ENCODE peak calls at places on chromosomes 7 and 10, in five cellular contexts. One of them, this sample, is unnamed.

GRCh38 chr10:96850825-96851224 is 18.7 kb downstream of the LCOR start:
- DNase-seq in HepG2: no peak
- DNase-seq in HCT116: no peak
- DNase-seq in SK-N-SH: no peak
- DNase-seq in K562: no peak
- DNase-seq in this sample: no peak

GRCh38 chr7:111735661-111736323 is 173.5 kb upstream of the IMMP2L start:
- DNase-seq in K562: peak; percentile 89
- DNase-seq in HepG2: peak; percentile 64
- DNase-seq in HCT116: peak; percentile 52
- DNase-seq in SK-N-SH: peak; percentile 77
- DNase-seq in this sample: peak; percentile 33

GRCh38 chr7:105672820-105673219 is 91.5 kb upstream of the EFCAB10 start:
- DNase-seq in HCT116: no peak
- DNase-seq in K562: no peak
- DNase-seq in SK-N-SH: no peak
- DNase-seq in HepG2: no peak
- DNase-seq in this sample: no peak

GRCh38 chr7:76048668-76048988 is 722 bp downstream of the MDH2 start:
- DNase-seq in HCT116: no peak
- DNase-seq in SK-N-SH: peak; percentile 57
- DNase-seq in K562: no peak
- DNase-seq in HepG2: no peak
- DNase-seq in this sample: peak; percentile 53

GRCh38 chr7:80589561-80590083 is 48.8 kb upstream of the CD36 start:
- DNase-seq in HCT116: no peak
- DNase-seq in K562: no peak
- DNase-seq in SK-N-SH: no peak
- DNase-seq in HepG2: no peak
- DNase-seq in this sample: no peak

GRCh38 chr7:102045681-102046372 is 228.4 kb downstream of the CUX1 start:
- DNase-seq in HCT116: no peak
- DNase-seq in K562: no peak
- DNase-seq in SK-N-SH: peak; percentile 64
- DNase-seq in HepG2: no peak
- DNase-seq in this sample: no peak

GRCh38 chr10:79418274-79418673 is 27.1 kb downstream of the ZCCHC24 start:
- DNase-seq in SK-N-SH: no peak
- DNase-seq in HepG2: no peak
- DNase-seq in HCT116: no peak
- DNase-seq in K562: no peak
- DNase-seq in this sample: no peak

GRCh38 chr10:96743988-96744585 is 23.8 kb upstream of the PIK3AP1 start:
- DNase-seq in HCT116: no peak
- DNase-seq in SK-N-SH: peak; percentile 33
- DNase-seq in K562: no peak
- DNase-seq in HepG2: peak; percentile 44
- DNase-seq in this sample: peak; percentile 28

GRCh38 chr10:24519950-24520349 is 203.7 kb downstream of the ARHGAP21 start:
- DNase-seq in HCT116: no peak
- DNase-seq in K562: no peak
- DNase-seq in HepG2: no peak
- DNase-seq in SK-N-SH: no peak
- DNase-seq in this sample: no peak

GRCh38 chr10:61994404-61995031 is 93.0 kb downstream of the ARID5B start:
- DNase-seq in K562: no peak
- DNase-seq in HepG2: no peak
- DNase-seq in HCT116: no peak
- DNase-seq in SK-N-SH: no peak
- DNase-seq in this sample: peak; percentile 68

GRCh38 chr7:112596260-112596659 is 115.5 kb downstream of the LSMEM1 start:
- DNase-seq in HCT116: no peak
- DNase-seq in HepG2: no peak
- DNase-seq in SK-N-SH: no peak
- DNase-seq in K562: no peak
- DNase-seq in this sample: no peak

GRCh38 chr10:85612833-85613232 is 753.8 kb downstream of the GRID1 start:
- DNase-seq in HepG2: no peak
- DNase-seq in HCT116: peak; percentile 8
- DNase-seq in K562: peak; percentile 32
- DNase-seq in SK-N-SH: no peak
- DNase-seq in this sample: peak; percentile 28

GRCh38 chr10:24350111-24350921 is 141.4 kb downstream of the KIAA1217 start:
- DNase-seq in HCT116: no peak
- DNase-seq in SK-N-SH: no peak
- DNase-seq in K562: no peak
- DNase-seq in HepG2: no peak
- DNase-seq in this sample: no peak

GRCh38 chr7:27174077-27175004 is at the start of gene HOXA10:
- DNase-seq in SK-N-SH: no peak
- DNase-seq in HepG2: no peak
- DNase-seq in K562: no peak
- DNase-seq in HCT116: no peak
- DNase-seq in this sample: no peak

GRCh38 chr10:54554028-54554427 is 247.0 kb downstream of the PCDH15 start:
- DNase-seq in SK-N-SH: no peak
- DNase-seq in HCT116: no peak
- DNase-seq in K562: no peak
- DNase-seq in HepG2: no peak
- DNase-seq in this sample: no peak

GRCh38 chr10:132400547-132401151 is 3.6 kb downstream of the PWWP2B start:
- DNase-seq in K562: no peak
- DNase-seq in HepG2: no peak
- DNase-seq in SK-N-SH: no peak
- DNase-seq in HCT116: no peak
- DNase-seq in this sample: no peak

GRCh38 chr7:75971961-75972763 is 22.2 kb downstream of the TMEM120A start:
- DNase-seq in HepG2: no peak
- DNase-seq in K562: no peak
- DNase-seq in HCT116: no peak
- DNase-seq in SK-N-SH: peak; percentile 61
- DNase-seq in this sample: no peak

GRCh38 chr7:149195180-149196150 is at the start of gene ZNF282:
- DNase-seq in SK-N-SH: peak; percentile 100
- DNase-seq in K562: peak; percentile 98
- DNase-seq in HepG2: peak; percentile 85
- DNase-seq in HCT116: peak; percentile 67
- DNase-seq in this sample: peak; percentile 93

GRCh38 chr10:14468726-14469125 is 138.0 kb upstream of the FRMD4A start:
- DNase-seq in K562: no peak
- DNase-seq in HepG2: no peak
- DNase-seq in HCT116: no peak
- DNase-seq in SK-N-SH: no peak
- DNase-seq in this sample: no peak

GRCh38 chr10:116287906-116288501 is 15.0 kb upstream of the GFRA1 start:
- DNase-seq in SK-N-SH: peak; percentile 60
- DNase-seq in K562: no peak
- DNase-seq in HepG2: peak; percentile 18
- DNase-seq in HCT116: peak; percentile 37
- DNase-seq in this sample: peak; percentile 60

GRCh38 chr10:8017276-8017675 is 37.2 kb upstream of the GATA3 start:
- DNase-seq in HCT116: no peak
- DNase-seq in SK-N-SH: no peak
- DNase-seq in HepG2: no peak
- DNase-seq in K562: no peak
- DNase-seq in this sample: no peak

GRCh38 chr7:73681031-73681430 is 2.2 kb downstream of the DNAJC30 start:
- DNase-seq in HepG2: no peak
- DNase-seq in K562: no peak
- DNase-seq in SK-N-SH: no peak
- DNase-seq in HCT116: no peak
- DNase-seq in this sample: no peak

GRCh38 chr7:10767771-10768170 is 205.9 kb upstream of the PHF14 start:
- DNase-seq in HepG2: no peak
- DNase-seq in SK-N-SH: no peak
- DNase-seq in HCT116: no peak
- DNase-seq in K562: no peak
- DNase-seq in this sample: no peak

GRCh38 chr7:107528461-107528860 is 35.3 kb downstream of the COG5 start:
- DNase-seq in HCT116: no peak
- DNase-seq in SK-N-SH: no peak
- DNase-seq in HepG2: peak; percentile 20
- DNase-seq in K562: no peak
- DNase-seq in this sample: no peak

GRCh38 chr10:130932326-130933007 is 379.1 kb downstream of the TCERG1L start:
- DNase-seq in HepG2: no peak
- DNase-seq in HCT116: no peak
- DNase-seq in SK-N-SH: no peak
- DNase-seq in K562: no peak
- DNase-seq in this sample: no peak

GRCh38 chr7:40916811-40917210 is 782.0 kb downstream of the SUGCT start:
- DNase-seq in K562: no peak
- DNase-seq in HCT116: no peak
- DNase-seq in HepG2: no peak
- DNase-seq in SK-N-SH: no peak
- DNase-seq in this sample: no peak

GRCh38 chr7:123244768-123245167 is 45.0 kb upstream of the SLC13A1 start:
- DNase-seq in SK-N-SH: no peak
- DNase-seq in HCT116: no peak
- DNase-seq in HepG2: no peak
- DNase-seq in K562: no peak
- DNase-seq in this sample: no peak

GRCh38 chr10:61897671-61898434 is 3.6 kb upstream of the ARID5B start:
- DNase-seq in HepG2: no peak
- DNase-seq in SK-N-SH: peak; percentile 49
- DNase-seq in HCT116: no peak
- DNase-seq in K562: no peak
- DNase-seq in this sample: peak; percentile 47

GRCh38 chr7:1961776-1962276 is 270.9 kb downstream of the MAD1L1 start:
- DNase-seq in SK-N-SH: no peak
- DNase-seq in K562: no peak
- DNase-seq in HCT116: peak; percentile 49
- DNase-seq in HepG2: no peak
- DNase-seq in this sample: no peak

GRCh38 chr10:85602306-85602705 is 764.3 kb downstream of the GRID1 start:
- DNase-seq in HepG2: no peak
- DNase-seq in SK-N-SH: no peak
- DNase-seq in HCT116: no peak
- DNase-seq in K562: no peak
- DNase-seq in this sample: no peak

GRCh38 chr7:8178353-8178752 is 83.6 kb downstream of the ICA1 start:
- DNase-seq in HCT116: no peak
- DNase-seq in K562: no peak
- DNase-seq in SK-N-SH: no peak
- DNase-seq in HepG2: no peak
- DNase-seq in this sample: no peak
- TF ChIP-seq JUND in HCT116: no peak
- TF ChIP-seq JUND in K562: no peak
- TF ChIP-seq JUND in SK-N-SH: no peak
- TF ChIP-seq JUND in HepG2: no peak
- TF ChIP-seq JUND in this sample: no peak

DNA sequence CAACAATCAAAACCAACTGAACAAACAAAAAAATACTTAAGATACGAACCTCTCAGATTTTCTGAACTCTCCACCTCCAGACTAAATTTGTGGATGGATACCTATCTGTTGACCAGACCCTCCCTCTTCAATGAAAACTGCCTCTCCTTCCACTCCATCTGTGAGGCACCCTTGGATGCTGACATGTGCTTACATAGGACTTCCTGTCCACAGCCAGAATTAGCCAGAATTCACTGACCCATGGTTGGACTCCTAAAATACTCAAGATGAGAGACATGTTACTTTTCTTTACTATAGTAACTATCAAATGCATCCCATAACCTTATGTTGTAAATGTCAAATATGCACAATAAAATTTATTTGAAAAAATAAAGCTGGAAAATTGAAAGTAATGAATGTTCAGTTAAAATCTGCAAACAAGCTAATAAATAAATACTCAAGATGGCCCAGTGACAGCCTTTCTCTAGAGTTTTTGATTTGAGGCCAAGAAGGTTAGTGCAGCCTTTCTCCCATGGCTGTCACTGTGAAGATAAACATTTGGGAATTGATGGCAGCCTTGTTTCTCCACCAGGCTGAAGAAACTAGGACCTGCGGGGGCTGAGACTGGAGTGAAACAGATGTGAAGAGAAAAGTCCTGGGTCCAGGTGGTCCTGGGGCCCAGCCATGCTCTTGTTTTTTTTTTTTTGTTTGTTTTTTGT is 287.0 kb downstream of the ZEB1 start:
- DNase-seq in K562: no peak
- DNase-seq in HCT116: no peak
- DNase-seq in SK-N-SH: no peak
- DNase-seq in HepG2: no peak
- DNase-seq in this sample: no peak
- TF ChIP-seq JUND in K562: no peak
- TF ChIP-seq JUND in HCT116: no peak
- TF ChIP-seq JUND in SK-N-SH: no peak
- TF ChIP-seq JUND in HepG2: no peak
- TF ChIP-seq JUND in this sample: no peak

GRCh38 chr10:6891924-6892323 is 311.8 kb upstream of the PRKCQ start:
- DNase-seq in SK-N-SH: no peak
- DNase-seq in HCT116: no peak
- DNase-seq in HepG2: no peak
- DNase-seq in K562: no peak
- DNase-seq in this sample: no peak

GRCh38 chr10:6889718-6890117 is 309.6 kb upstream of the PRKCQ start:
- DNase-seq in K562: no peak
- DNase-seq in SK-N-SH: no peak
- DNase-seq in HepG2: no peak
- DNase-seq in HCT116: no peak
- DNase-seq in this sample: no peak

GRCh38 chr10:6894405-6894804 is 314.3 kb upstream of the PRKCQ start:
- DNase-seq in HepG2: no peak
- DNase-seq in K562: no peak
- DNase-seq in HCT116: no peak
- DNase-seq in SK-N-SH: no peak
- DNase-seq in this sample: no peak
- TF ChIP-seq JUND in HepG2: no peak
- TF ChIP-seq JUND in K562: no peak
- TF ChIP-seq JUND in HCT116: no peak
- TF ChIP-seq JUND in SK-N-SH: no peak
- TF ChIP-seq JUND in this sample: no peak

GRCh38 chr10:4882704-4883078 is 56.7 kb downstream of the AKR1E2 start:
- DNase-seq in SK-N-SH: no peak
- DNase-seq in HCT116: no peak
- DNase-seq in HepG2: no peak
- DNase-seq in K562: no peak
- DNase-seq in this sample: no peak

GRCh38 chr10:4885142-4885541 is 59.1 kb downstream of the AKR1E2 start:
- DNase-seq in K562: no peak
- DNase-seq in HCT116: no peak
- DNase-seq in SK-N-SH: no peak
- DNase-seq in HepG2: no peak
- DNase-seq in this sample: no peak

GRCh38 chr10:4883079-4883739 is 57.2 kb downstream of the AKR1E2 start:
- DNase-seq in K562: peak; percentile 62
- DNase-seq in HCT116: no peak
- DNase-seq in HepG2: peak; percentile 15
- DNase-seq in SK-N-SH: no peak
- DNase-seq in this sample: no peak
- TF ChIP-seq JUND in K562: peak; percentile 84
- TF ChIP-seq JUND in HCT116: no peak
- TF ChIP-seq JUND in HepG2: no peak
- TF ChIP-seq JUND in SK-N-SH: no peak
- TF ChIP-seq JUND in this sample: no peak

GRCh38 chr7:125661677-125662076 is 732.1 kb upstream of the POT1 start:
- DNase-seq in HCT116: no peak
- DNase-seq in HepG2: no peak
- DNase-seq in SK-N-SH: no peak
- DNase-seq in K562: no peak
- DNase-seq in this sample: no peak
- TF ChIP-seq JUND in HCT116: no peak
- TF ChIP-seq JUND in HepG2: no peak
- TF ChIP-seq JUND in SK-N-SH: no peak
- TF ChIP-seq JUND in K562: no peak
- TF ChIP-seq JUND in this sample: no peak

GRCh38 chr7:45642044-45642443 is 67.9 kb downstream of the ADCY1 start:
- DNase-seq in K562: no peak
- DNase-seq in HepG2: no peak
- DNase-seq in SK-N-SH: no peak
- DNase-seq in HCT116: no peak
- DNase-seq in this sample: no peak
- TF ChIP-seq JUND in K562: no peak
- TF ChIP-seq JUND in HepG2: no peak
- TF ChIP-seq JUND in SK-N-SH: no peak
- TF ChIP-seq JUND in HCT116: no peak
- TF ChIP-seq JUND in this sample: no peak